ENCODE peak calls at places on chromosomes 5 and 9, in four cellular contexts. R is mesothelial cell of epicardium, Q is B cell, Z is RWPE1. D is an unnamed sample.

GRCh38 chr5:83364322-83365299 is 106.9 kb upstream of the VCAN start:
- DNase-seq in R (no peak), Q (no peak), Z (no peak), D (no peak)

GRCh38 chr9:107639426-107639825 is 149.9 kb upstream of the KLF4 start:
- DNase-seq in R (no peak), Q (no peak), Z (no peak), D (no peak)

GRCh38 chr5:76849767-76850291 is at the start of gene S100Z:
- DNase-seq in R (no peak), Q (no peak), Z (no peak), D (no peak)

GRCh38 chr9:124697326-124698200 is 73.5 kb downstream of the NR6A1 start:
- DNase-seq in R (no peak), Q (no peak), Z (peak; percentile 42), D (no peak)

GRCh38 chr9:2838984-2839367 is 4.9 kb downstream of the PUM3 start:
- DNase-seq in R (no peak), Q (no peak), Z (no peak), D (no peak)

GRCh38 chr9:35136866-35137265 is 21.2 kb upstream of the ATOSB start:
- DNase-seq in R (no peak), Q (no peak), Z (no peak), D (no peak)

GRCh38 chr9:101388507-101388993 is 3.7 kb upstream of the BAAT start:
- DNase-seq in R (no peak), Q (no peak), Z (no peak), D (no peak)

GRCh38 chr9:22240619-22241018 is 206.0 kb upstream of the DMRTA1 start:
- DNase-seq in R (no peak), Q (no peak), Z (peak; percentile 36), D (no peak)

GRCh38 chr9:4171519-4171918 is 128.3 kb downstream of the GLIS3 start:
- DNase-seq in R (no peak), Q (no peak), Z (no peak), D (no peak)

GRCh38 chr9:110115341-110115820 is 92.6 kb downstream of the C9orf152 start:
- DNase-seq in R (no peak), Q (no peak), Z (no peak), D (no peak)

GRCh38 chr9:110114086-110114887 is 93.7 kb downstream of the C9orf152 start:
- DNase-seq in R (no peak), Q (no peak), Z (no peak), D (no peak)

GRCh38 chr9:110116543-110116885 is 91.4 kb downstream of the C9orf152 start:
- DNase-seq in R (no peak), Q (no peak), Z (peak; percentile 92), D (no peak)

GRCh38 chr9:110115868-110116542 is 92.0 kb downstream of the C9orf152 start:
- DNase-seq in R (no peak), Q (no peak), Z (peak; percentile 97), D (no peak)

DNA sequence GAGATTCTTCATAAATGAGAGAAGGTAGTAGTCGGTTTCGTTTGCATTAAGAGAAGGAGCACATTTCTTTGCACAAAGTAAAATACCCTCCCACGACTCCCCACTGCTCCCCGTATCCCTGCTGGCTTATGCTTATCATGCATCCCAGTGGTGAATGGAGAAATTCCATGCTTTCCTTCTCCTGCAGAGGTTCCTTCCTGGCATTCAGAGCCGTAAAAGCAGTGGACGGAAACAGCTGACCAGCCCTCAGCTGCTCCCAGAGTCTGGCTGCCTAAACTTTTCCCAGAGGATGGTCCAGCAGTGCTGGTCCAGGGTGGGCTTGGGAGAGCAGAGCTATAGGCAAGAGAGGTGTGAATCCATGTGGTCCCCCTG is 93.1 kb downstream of the C9orf152 start:
- DNase-seq in R (no peak), Q (no peak), Z (no peak), D (no peak)
- TF ChIP-seq CTCF in R (no peak), Q (no peak), Z (no peak), D (no peak)

GRCh38 chr5:73625905-73626811 is at the start of gene ARHGEF28:
- DNase-seq in R (peak; percentile 32), Q (peak; percentile 53), Z (peak; percentile 93), D (peak; percentile 69)
- TF ChIP-seq CTCF in R (no peak), Q (no peak), Z (no peak), D (no peak)

GRCh38 chr5:61603211-61603908 is 271.3 kb downstream of the ZSWIM6 start:
- DNase-seq in R (no peak), Q (no peak), Z (no peak), D (no peak)
- TF ChIP-seq CTCF in R (no peak), Q (no peak), Z (no peak), D (no peak)

GRCh38 chr5:124725622-124726258 is 20.7 kb downstream of the ZNF608 start:
- DNase-seq in R (no peak), Q (no peak), Z (no peak), D (no peak)

GRCh38 chr5:124728331-124729307 is 17.8 kb downstream of the ZNF608 start:
- DNase-seq in R (no peak), Q (no peak), Z (no peak), D (no peak)

GRCh38 chr5:124726631-124727362 is 19.6 kb downstream of the ZNF608 start:
- DNase-seq in R (no peak), Q (no peak), Z (no peak), D (no peak)

GRCh38 chr5:124724357-124725039 is 21.9 kb downstream of the ZNF608 start:
- DNase-seq in R (no peak), Q (no peak), Z (no peak), D (no peak)

DNA sequence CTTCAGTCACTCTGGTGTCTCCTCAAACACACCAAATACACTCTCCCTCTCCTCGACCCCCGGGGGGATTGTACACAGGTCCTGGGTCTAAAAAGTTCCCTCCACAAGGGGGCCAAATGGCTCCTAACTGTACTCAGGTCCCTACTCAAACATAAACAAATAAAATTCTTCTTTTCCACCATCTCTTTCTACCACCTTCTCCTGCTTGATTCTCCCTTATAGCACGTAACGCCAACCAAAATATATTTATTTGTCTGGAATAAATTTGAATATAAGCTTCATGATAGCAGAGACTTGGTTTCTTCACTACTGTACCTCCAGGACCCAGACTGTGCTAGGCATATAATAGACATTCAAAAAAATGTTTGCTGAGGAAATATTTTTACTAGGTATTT is 21.4 kb downstream of the ZNF608 start:
- DNase-seq in R (no peak), Q (no peak), Z (no peak), D (no peak)
- TF ChIP-seq CTCF in R (no peak), Q (peak; percentile 64), Z (no peak), D (peak; percentile 59)

GRCh38 chr5:112240011-112240410 is 179.1 kb downstream of the EPB41L4A start:
- DNase-seq in R (no peak), Q (no peak), Z (no peak), D (no peak)
- TF ChIP-seq CTCF in R (no peak), Q (no peak), Z (no peak), D (no peak)

GRCh38 chr5:14326035-14326909 is 183.1 kb downstream of the TRIO start:
- DNase-seq in R (no peak), Q (no peak), Z (no peak), D (no peak)
- TF ChIP-seq CTCF in R (no peak), Q (peak; percentile 36), Z (no peak), D (peak; percentile 63)

DNA sequence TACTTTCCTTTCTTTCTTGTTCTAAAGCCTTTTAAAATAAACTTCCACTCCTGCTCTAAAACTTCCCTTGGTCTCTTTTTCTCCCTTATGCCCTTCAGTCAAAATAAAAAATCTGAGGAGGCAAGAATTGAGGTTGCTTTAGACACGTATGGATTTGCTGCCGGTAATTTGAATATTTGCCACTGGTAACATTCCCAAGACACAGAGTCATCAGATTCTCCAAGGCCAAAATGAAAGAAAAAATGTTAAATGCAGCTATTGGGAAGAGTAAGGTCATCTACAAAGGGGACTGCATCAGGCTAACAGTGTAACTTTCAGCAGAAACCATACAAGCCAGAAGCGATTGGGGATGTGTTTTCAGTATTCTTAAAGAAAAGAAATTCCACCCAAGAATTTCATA is 311.1 kb downstream of the CDH18 start:
- DNase-seq in R (no peak), Q (no peak), Z (no peak), D (no peak)
- TF ChIP-seq CTCF in R (no peak), Q (no peak), Z (no peak), D (no peak)

D was measured in type B pancreatic cell.